ENCODE peak calls at places on chromosomes 6 and 20, in nine cellular contexts. N is right lobe of liver, E is body of pancreas, Q is transverse colon, R is IMR-90, T is HepG2, K is adrenal gland, V is testis, X is stomach. U is an unnamed sample.

GRCh38 chr20:57738053-57738452 is 28.2 kb upstream of the PMEPA1 start:
- DNase-seq in X (no peak), T (no peak), K (no peak), E (no peak), N (no peak), R (no peak), V (no peak), Q (no peak), U (no peak)

GRCh38 chr6:72218125-72218524 is 331.8 kb downstream of the RIMS1 start:
- DNase-seq in V (peak; percentile 54), X (peak; percentile 46), Q (no peak), E (peak; percentile 54), T (peak; percentile 17), R (peak; percentile 38), N (peak; percentile 30), K (peak; percentile 1), U (no peak)

GRCh38 chr6:126112171-126112632 is 125.9 kb downstream of the TRMT11 start:
- DNase-seq in E (no peak), K (no peak), Q (no peak), T (no peak), V (no peak), R (peak; percentile 63), N (no peak), X (no peak), U (no peak)

GRCh38 chr6:144585217-144585814 is 300.2 kb downstream of the UTRN start:
- DNase-seq in T (peak; percentile 40), N (no peak), R (peak; percentile 58), X (no peak), V (no peak), Q (no peak), K (no peak), E (no peak), U (no peak)

GRCh38 chr20:432677-433299 is 24.7 kb downstream of the RBCK1 start:
- DNase-seq in R (no peak), T (no peak), X (no peak), K (no peak), Q (no peak), N (no peak), E (no peak), V (no peak), U (no peak)

GRCh38 chr6:15770347-15771143 is 107.7 kb upstream of the DTNBP1 start:
- DNase-seq in X (no peak), K (peak; percentile 49), N (no peak), E (no peak), R (peak; percentile 8), T (no peak), Q (no peak), V (no peak), U (no peak)

GRCh38 chr6:138527376-138528092 is 28.2 kb upstream of the NHSL1 start:
- DNase-seq in Q (no peak), K (no peak), T (no peak), R (no peak), N (no peak), X (no peak), E (no peak), V (no peak), U (no peak)

GRCh38 chr6:139534472-139535115 is 160.1 kb upstream of the CITED2 start:
- DNase-seq in N (no peak), R (no peak), T (no peak), K (no peak), Q (no peak), V (no peak), E (peak; percentile 49), X (no peak), U (no peak)

GRCh38 chr6:130043344-130043743 is 25.0 kb downstream of the L3MBTL3 start:
- DNase-seq in R (no peak), Q (no peak), T (peak; percentile 74), V (no peak), X (no peak), N (peak; percentile 49), E (no peak), K (no peak), U (no peak)

GRCh38 chr6:155075938-155076337 is 80.8 kb downstream of the TIAM2 start:
- DNase-seq in V (no peak), R (no peak), Q (no peak), N (no peak), T (no peak), E (no peak), X (no peak), K (no peak), U (no peak)

GRCh38 chr20:32443386-32443974 is 85.3 kb downstream of the ASXL1 start:
- DNase-seq in N (no peak), X (no peak), K (peak; percentile 1), T (no peak), R (no peak), V (peak; percentile 12), E (no peak), Q (peak; percentile 4), U (no peak)

GRCh38 chr6:117167520-117168271 is 97.7 kb upstream of the VGLL2 start:
- DNase-seq in X (no peak), R (peak; percentile 2), N (no peak), V (no peak), Q (no peak), T (no peak), K (no peak), E (peak; percentile 73), U (peak; percentile 37)

GRCh38 chr20:38228436-38228835 is 32.1 kb downstream of the KIAA1755 start:
- DNase-seq in E (no peak), V (peak; percentile 47), K (no peak), N (no peak), Q (no peak), X (no peak), R (no peak), T (no peak), U (no peak)

GRCh38 chr6:138778331-138778730 is 4.8 kb downstream of the CCDC28A start:
- DNase-seq in Q (no peak), E (no peak), X (no peak), V (no peak), K (no peak), T (no peak), R (no peak), N (no peak), U (no peak)

GRCh38 chr6:169998457-169998856 is 247.0 kb downstream of the ERMARD start:
- DNase-seq in V (peak; percentile 3), T (no peak), X (no peak), K (no peak), Q (no peak), E (no peak), R (no peak), N (no peak), U (no peak)

GRCh38 chr6:128520436-128521301 is at the start of gene PTPRK:
- DNase-seq in X (peak; percentile 95), T (peak; percentile 90), Q (peak; percentile 94), K (peak; percentile 93), V (peak; percentile 93), N (peak; percentile 94), E (peak; percentile 96), R (peak; percentile 91), U (peak; percentile 94)
- TF ChIP-seq CTCF in X (peak; percentile 50), T (peak; percentile 43), Q (peak; percentile 49), K (no peak), V (peak; percentile 38), N (peak; percentile 75), E (peak; percentile 95), R (peak; percentile 69), U (peak; percentile 80)

DNA sequence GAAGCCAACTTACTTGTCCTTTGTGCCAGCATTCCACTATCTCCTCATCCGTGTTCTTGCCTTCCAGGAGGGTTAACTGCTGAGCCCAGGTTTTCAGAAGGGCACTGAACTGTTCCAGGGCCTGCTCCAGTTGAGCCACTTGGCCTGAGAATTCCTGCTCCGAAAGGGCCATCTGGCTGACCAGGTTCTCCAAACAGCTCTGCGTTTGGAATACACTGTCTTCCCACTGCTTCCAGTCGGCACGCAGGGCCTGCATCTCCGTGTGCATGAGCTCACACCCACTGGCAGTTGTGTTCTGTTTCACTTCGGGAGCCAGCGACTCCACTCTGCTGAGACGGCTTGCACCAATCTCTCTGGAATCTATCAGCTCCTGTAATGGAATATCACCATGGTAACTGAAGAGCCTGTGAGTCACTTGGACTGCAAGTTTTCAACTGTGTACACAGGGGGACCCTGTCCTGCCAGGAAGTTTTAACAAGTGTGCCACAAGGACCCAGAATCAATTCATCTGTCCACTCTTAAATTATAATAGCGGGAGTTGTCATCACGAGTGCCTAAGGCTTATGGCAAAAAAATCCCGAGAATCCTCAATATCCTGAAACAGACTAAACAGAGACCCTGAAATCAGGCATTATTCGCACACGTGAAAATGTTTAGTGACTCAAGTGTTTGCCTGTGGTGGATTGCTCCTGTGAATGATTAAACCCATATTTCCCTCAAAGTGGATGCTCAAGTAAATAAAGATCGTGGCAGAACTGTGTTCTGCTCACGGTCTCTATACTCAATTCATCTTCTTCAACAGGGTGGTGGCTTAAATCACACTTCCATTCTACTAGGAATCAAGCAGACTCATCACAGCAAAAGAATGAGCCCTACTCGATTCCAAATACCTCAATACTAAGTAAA is 255.9 kb downstream of the SYNE1 start:
- DNase-seq in R (peak; percentile 97), V (peak; percentile 65), Q (peak; percentile 53), N (peak; percentile 65), E (peak; percentile 84), T (peak; percentile 91), X (peak; percentile 41), K (peak; percentile 83), U (peak; percentile 10)
- TF ChIP-seq POLR2A in R (peak; percentile 96), V (no peak), Q (peak; percentile 76), N (peak; percentile 37), E (peak; percentile 94), T (no peak), X (no peak), K (peak; percentile 97), U (no peak)

DNA sequence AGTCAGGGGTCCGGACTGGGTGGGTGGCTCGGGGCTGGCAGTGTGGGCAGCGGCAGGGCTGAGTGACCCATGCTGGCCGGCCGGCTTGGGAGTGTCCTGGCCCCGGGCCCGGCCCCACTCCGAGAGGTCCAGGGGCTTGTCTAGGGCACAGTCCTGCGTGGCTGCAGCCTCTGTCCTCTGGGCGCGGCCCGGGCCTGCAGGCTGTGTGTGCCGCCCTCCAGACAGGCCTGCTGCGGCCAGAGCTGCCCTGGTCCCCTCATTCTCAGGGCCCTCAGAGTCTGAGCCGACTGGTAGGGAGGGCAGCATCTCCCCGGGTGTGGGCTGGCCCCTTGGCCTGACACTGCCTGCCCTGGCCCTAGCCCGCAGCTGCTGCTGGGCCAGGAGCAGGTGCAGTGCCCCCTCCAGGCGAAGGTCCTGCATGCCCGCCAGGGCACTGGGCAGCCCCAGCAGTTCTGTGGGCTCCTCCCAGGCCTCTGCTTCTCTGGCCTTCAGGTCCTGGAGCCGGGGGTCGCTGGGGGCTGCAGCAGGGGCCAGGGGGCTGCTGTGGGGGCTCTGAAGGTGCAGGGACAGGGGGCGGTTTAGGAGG is 6.9 kb upstream of the CABLES2 start:
- DNase-seq in E (no peak), X (no peak), Q (no peak), K (no peak), R (no peak), T (no peak), V (no peak), N (no peak), U (no peak)
- TF ChIP-seq CTCF in E (no peak), X (no peak), Q (no peak), K (no peak), R (peak; percentile 11), T (peak; percentile 70), V (peak; percentile 10), N (no peak), U (no peak)

GRCh38 chr6:149593443-149593842 is 27.3 kb downstream of the GINM1 start:
- DNase-seq in K (no peak), R (no peak), V (no peak), E (no peak), X (no peak), N (no peak), T (no peak), Q (no peak), U (no peak)

DNA sequence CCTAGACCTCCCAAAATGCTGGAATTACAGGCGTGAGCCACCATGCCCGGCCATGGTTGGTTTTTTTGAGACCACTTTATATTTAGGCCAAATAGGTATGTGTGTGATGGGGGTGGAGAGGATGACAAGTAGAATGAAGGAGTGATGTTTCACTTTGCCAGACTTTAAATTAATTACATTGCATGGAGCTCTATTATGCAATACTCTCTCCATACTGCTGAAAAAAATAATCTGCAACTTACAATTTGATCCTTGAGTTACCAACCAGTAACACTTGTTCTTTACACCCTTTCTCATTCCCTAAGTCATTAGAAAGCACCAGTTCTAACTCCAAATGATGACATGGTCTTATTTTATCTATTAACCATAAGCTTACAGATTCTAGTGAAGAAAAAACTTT is 26.8 kb downstream of the GINM1 start:
- DNase-seq in V (no peak), N (no peak), K (no peak), Q (no peak), T (no peak), X (no peak), R (no peak), E (no peak), U (no peak)
- TF ChIP-seq POLR2A in V (no peak), N (no peak), K (no peak), Q (no peak), T (no peak), X (no peak), R (no peak), E (no peak), U (no peak)